ENCODE peak calls at places on chromosomes 12 and 14, in seven cellular contexts. R, S, N, P, U, T and J are unnamed samples.

GRCh38 chr12:62769076-62769619 is 165.8 kb downstream of the PPM1H start:
- DNase-seq in R (no peak), N (no peak), S (no peak), T (no peak), P (no peak), U (no peak), J (no peak)

GRCh38 chr14:100428727-100429126 is 105.6 kb downstream of the SLC25A47 start:
- DNase-seq in S (no peak), P (no peak), U (no peak), T (peak; percentile 75), N (no peak), R (no peak), J (no peak)

GRCh38 chr12:50249464-50250229 is 33.7 kb downstream of the LIMA1 start:
- DNase-seq in N (no peak), U (no peak), S (no peak), T (no peak), R (peak; percentile 26), P (no peak), J (no peak)

GRCh38 chr14:64612021-64612380 is 62.2 kb downstream of the PPP1R36 start:
- DNase-seq in P (no peak), S (no peak), U (no peak), T (peak; percentile 22), N (no peak), R (no peak), J (no peak)

GRCh38 chr12:47636908-47637780 is 68.7 kb downstream of the RPAP3 start:
- DNase-seq in U (no peak), P (peak; percentile 32), S (no peak), R (peak; percentile 31), N (peak; percentile 12), T (peak; percentile 42), J (no peak)

GRCh38 chr12:115949675-115950074 is 327.8 kb downstream of the MED13L start:
- DNase-seq in N (no peak), T (no peak), R (no peak), U (no peak), P (no peak), S (no peak), J (no peak)

GRCh38 chr12:10021342-10021741 is 9.1 kb upstream of the CLEC9A start:
- DNase-seq in R (no peak), P (no peak), N (no peak), T (no peak), U (no peak), S (no peak), J (no peak)

GRCh38 chr12:67413577-67413976 is 144.4 kb downstream of the CAND1 start:
- DNase-seq in N (no peak), R (no peak), U (no peak), P (no peak), S (no peak), T (no peak), J (no peak)

DNA sequence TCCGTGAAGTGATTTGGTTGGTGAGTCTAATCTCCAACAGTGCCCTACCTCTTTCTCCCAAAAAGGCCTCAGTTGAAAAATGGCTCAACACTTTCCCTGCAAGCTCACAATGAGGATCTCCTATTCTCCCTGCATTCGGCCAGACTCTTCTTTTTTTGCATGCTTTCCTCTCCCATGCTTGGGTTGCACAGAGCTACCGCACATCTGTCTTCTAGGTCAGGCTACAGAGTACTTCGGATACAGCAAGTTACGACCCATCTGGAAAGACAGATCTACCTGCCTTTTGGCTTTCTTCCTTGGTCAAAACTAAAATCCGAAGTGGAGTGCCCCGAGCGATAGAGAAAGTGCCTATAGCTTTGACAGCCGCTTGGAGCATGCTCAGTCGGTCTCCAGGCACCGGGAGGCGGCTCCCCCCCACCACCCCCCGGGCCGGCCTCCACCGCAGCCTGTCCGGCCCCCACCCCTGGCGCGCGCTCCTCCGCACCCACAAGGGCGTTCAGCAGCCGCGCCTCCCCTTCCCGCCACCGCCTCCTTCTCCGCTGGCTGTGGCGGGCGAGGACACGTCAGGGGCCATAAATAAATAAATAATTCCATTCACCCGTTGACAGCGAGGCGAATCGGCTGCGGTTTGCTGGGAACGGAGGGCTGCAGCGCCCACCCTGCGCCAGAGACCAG is at the start of gene SLC16A7:
- DNase-seq in N (peak; percentile 93), R (peak; percentile 95), S (peak; percentile 80), U (peak; percentile 95), P (peak; percentile 89), T (peak; percentile 89), J (peak; percentile 68)
- TF ChIP-seq CTCF in N (no peak), R (no peak), S (no peak), U (no peak), P (no peak), T (peak; percentile 16), J (no peak)

GRCh38 chr12:113475451-113476085 is 3.9 kb upstream of the LHX5 start:
- DNase-seq in N (no peak), P (no peak), U (no peak), R (no peak), S (no peak), T (no peak), J (no peak)

GRCh38 chr12:113474635-113475436 is 3.2 kb upstream of the LHX5 start:
- DNase-seq in R (no peak), S (no peak), N (no peak), T (no peak), P (no peak), U (no peak), J (no peak)

GRCh38 chr12:113472191-113473190 is 820 bp upstream of the LHX5 start:
- DNase-seq in U (no peak), S (no peak), T (no peak), R (no peak), N (no peak), P (no peak), J (no peak)

GRCh38 chr12:113473400-113473799 is 1.7 kb upstream of the LHX5 start:
- DNase-seq in U (no peak), N (no peak), P (no peak), R (no peak), S (no peak), T (no peak), J (no peak)

DNA sequence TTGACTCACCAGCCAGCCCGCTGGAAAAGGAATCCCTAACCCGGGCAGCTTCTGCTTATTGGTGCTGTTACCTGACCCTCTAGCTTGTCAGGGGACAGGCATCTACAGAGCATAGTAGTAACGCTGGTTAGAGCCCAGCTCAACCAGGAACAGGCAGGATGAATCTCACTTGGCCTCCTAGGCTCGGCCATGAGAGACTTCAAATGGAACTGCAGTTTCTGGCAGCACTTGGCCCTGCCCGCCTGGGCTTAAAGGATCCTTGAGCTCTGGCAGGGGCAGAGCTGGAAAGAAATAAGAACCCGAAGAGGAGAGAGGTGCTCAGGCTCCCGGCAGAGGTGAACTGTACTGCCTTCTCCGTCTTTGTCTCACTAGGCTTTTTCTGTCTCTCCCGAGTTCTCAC is 2.3 kb upstream of the LHX5 start:
- DNase-seq in T (no peak), U (no peak), R (no peak), P (no peak), S (no peak), N (no peak), J (no peak)
- H3K4me3 ChIP-seq in T (no peak overlapping the region), U (no peak overlapping the region), R (no peak overlapping the region), P (no peak overlapping the region), S (no peak overlapping the region), N (no peak overlapping the region), J (no peak overlapping the region)

GRCh38 chr12:109244043-109244442 is 65.0 kb downstream of the FOXN4 start:
- DNase-seq in R (no peak), N (no peak), T (no peak), U (no peak), S (no peak), P (no peak), J (no peak)

GRCh38 chr12:109239179-109239578 is 69.9 kb downstream of the FOXN4 start:
- DNase-seq in R (no peak), T (no peak), U (peak; percentile 32), N (no peak), P (no peak), S (no peak), J (no peak)

GRCh38 chr12:109239691-109240090 is 69.4 kb downstream of the FOXN4 start:
- DNase-seq in N (no peak), S (no peak), P (no peak), R (no peak), T (no peak), U (peak; percentile 62), J (no peak)

GRCh38 chr12:109241936-109242335 is 67.1 kb downstream of the FOXN4 start:
- DNase-seq in T (no peak), P (no peak), U (peak; percentile 32), N (no peak), R (no peak), S (no peak), J (no peak)

DNA sequence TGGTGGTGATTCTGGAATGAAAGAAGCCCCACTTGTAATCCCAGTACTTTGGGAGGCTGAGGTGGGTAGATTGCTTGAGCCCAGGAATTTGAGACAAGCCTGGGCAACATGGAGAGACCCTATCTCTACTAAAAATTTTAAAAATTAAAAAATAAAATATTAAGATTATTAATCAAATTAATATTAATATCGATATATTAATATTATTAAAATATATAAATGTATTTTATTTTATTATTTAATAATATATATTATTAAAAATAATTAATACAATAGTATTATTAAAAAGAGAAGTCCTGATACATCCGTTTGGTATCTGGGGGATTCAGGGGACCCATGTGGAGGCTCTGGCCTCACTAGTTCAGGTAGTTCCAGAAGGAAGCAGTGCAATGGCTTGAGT is 68.7 kb downstream of the FOXN4 start:
- DNase-seq in N (no peak), S (no peak), U (peak; percentile 12), P (no peak), T (no peak), R (no peak), J (no peak)
- TF ChIP-seq CTCF in N (no peak), S (no peak), U (no peak), P (no peak), T (no peak), R (no peak), J (no peak)

GRCh38 chr12:119176267-119177055 is 2.3 kb upstream of the HSPB8 start:
- DNase-seq in U (peak; percentile 99), S (no peak), P (peak; percentile 73), R (peak; percentile 74), T (peak; percentile 96), N (peak; percentile 92), J (no peak)
- H3K4me3 ChIP-seq in U (peak overlapping the region; percentile 41), S (no peak overlapping the region), P (no peak overlapping the region), R (no peak overlapping the region), T (peak overlapping the region; percentile 40), N (peak overlapping the region; percentile 58), J (no peak overlapping the region)

DNA sequence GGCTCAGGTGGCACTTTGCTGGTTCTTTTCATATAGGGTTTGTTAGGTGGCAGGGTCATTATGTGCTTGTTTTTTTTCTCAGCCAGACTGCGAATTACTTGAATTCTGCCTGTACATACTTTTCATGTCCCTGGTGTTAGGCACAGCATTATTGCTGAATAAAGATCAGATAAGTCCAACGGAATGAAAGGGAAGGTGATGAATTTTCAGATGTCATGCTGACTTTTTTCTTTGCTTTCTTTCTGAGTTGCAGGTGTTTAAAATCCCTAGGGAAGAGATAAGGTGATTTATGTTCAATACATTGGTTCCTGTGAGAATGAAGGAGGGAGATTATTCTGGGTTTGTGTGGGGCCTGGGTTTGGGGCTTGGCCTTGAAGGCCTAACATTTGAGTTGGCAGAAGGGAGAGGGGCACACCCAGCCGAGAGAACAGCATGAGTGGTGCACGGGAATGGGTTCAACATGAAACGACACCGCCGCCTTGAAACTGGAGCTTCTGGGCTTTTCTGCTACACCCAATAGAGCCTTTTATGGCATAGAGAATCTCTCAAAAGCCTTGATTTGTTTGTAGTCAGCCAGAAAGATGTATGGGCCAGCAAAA is 476.8 kb downstream of the PCNX1 start:
- DNase-seq in P (no peak), U (no peak), T (no peak), N (no peak), R (peak; percentile 74), S (no peak), J (no peak)
- TF ChIP-seq CTCF in P (no peak), U (no peak), T (no peak), N (no peak), R (no peak), S (no peak), J (no peak)

GRCh38 chr14:63178912-63179311 is 25.3 kb upstream of the RHOJ start:
- DNase-seq in S (peak; percentile 82), T (peak; percentile 24), R (no peak), N (no peak), P (no peak), U (no peak), J (peak; percentile 24)
- H3K4me3 ChIP-seq in S (no peak overlapping the region), T (no peak overlapping the region), R (no peak overlapping the region), N (no peak overlapping the region), P (no peak overlapping the region), U (no peak overlapping the region), J (no peak overlapping the region)